ENCODE peak calls at places on chromosome 2, in four cellular contexts. Q is ovary, A is adipocyte, D is lower lobe of right lung. O is an unnamed sample. For H3K4me1, the result is how much of the 10 kb centered on the place peaks cover.

GRCh38 chr2:179518891-179519290 is 254.3 kb upstream of the SESTD1 start:
- DNase-seq in Q (peak), A (no peak), D (peak), O (no peak)

GRCh38 chr2:241020201-241020600 is 21.8 kb downstream of the SNED1 start:
- DNase-seq in Q (no peak), A (no peak), D (no peak), O (no peak)

GRCh38 chr2:236654496-236654895 is 84.9 kb downstream of the ACKR3 start:
- DNase-seq in Q (no peak), A (no peak), D (no peak), O (no peak)

GRCh38 chr2:171800639-171801038 is 93.4 kb downstream of the SLC25A12 start:
- DNase-seq in Q (no peak), A (peak), D (no peak), O (no peak)

GRCh38 chr2:142954488-142954887 is 77.0 kb downstream of the KYNU start:
- DNase-seq in Q (no peak), A (no peak), D (no peak), O (no peak)

GRCh38 chr2:134153481-134153880 is 100.4 kb upstream of the MGAT5 start:
- DNase-seq in Q (no peak), A (no peak), D (no peak), O (no peak)

GRCh38 chr2:144364988-144365738 is 154.8 kb downstream of the ZEB2 start:
- DNase-seq in Q (no peak), A (peak), D (no peak), O (no peak)

GRCh38 chr2:147578529-147578928 is 266.3 kb upstream of the ACVR2A start:
- DNase-seq in Q (no peak), A (no peak), D (no peak), O (no peak)

GRCh38 chr2:238286551-238286950 is 1.9 kb downstream of the PER2 start:
- DNase-seq in Q (peak), A (peak), D (peak), O (no peak)

GRCh38 chr2:15952451-15953142 is 12.2 kb downstream of the MYCN start:
- DNase-seq in Q (no peak), A (no peak), D (no peak), O (no peak)

GRCh38 chr2:96554293-96555145 is 18.0 kb downstream of the ARID5A start:
- DNase-seq in Q (peak), A (peak), D (peak), O (no peak)

GRCh38 chr2:188485496-188485895 is 193.8 kb downstream of the GULP1 start:
- DNase-seq in Q (no peak), A (peak), D (no peak), O (no peak)

GRCh38 chr2:48120112-48120511 is 213.8 kb upstream of the FBXO11 start:
- DNase-seq in Q (no peak), A (no peak), D (no peak), O (no peak)

GRCh38 chr2:133603109-133603508 is 34.8 kb upstream of the NCKAP5 start:
- DNase-seq in Q (no peak), A (no peak), D (no peak), O (no peak)

GRCh38 chr2:196168181-196168580 is 3.2 kb downstream of the STK17B start:
- DNase-seq in Q (no peak), A (peak), D (no peak), O (peak)

GRCh38 chr2:236244256-236244655 is 19.9 kb downstream of the ASB18 start:
- DNase-seq in Q (no peak), A (no peak), D (no peak), O (no peak)

GRCh38 chr2:102187191-102188150 is 648 bp downstream of the IL1RL2 start:
- DNase-seq in Q (peak), A (peak), D (peak), O (no peak)

GRCh38 chr2:62178741-62179271 is 17.1 kb upstream of the B3GNT2 start:
- DNase-seq in Q (no peak), A (no peak), D (peak), O (no peak)

GRCh38 chr2:238338710-238339394 is 18.5 kb downstream of the TRAF3IP1 start:
- DNase-seq in Q (no peak), A (no peak), D (no peak), O (no peak)

GRCh38 chr2:218877331-218877730 is 3.3 kb upstream of the WNT10A start:
- DNase-seq in Q (no peak), A (no peak), D (no peak), O (no peak)

GRCh38 chr2:152421521-152422367 is 86.8 kb downstream of the FMNL2 start:
- DNase-seq in Q (peak), A (peak), D (no peak), O (peak)

GRCh38 chr2:28662468-28663095 is 89.0 kb upstream of the PPP1CB start:
- DNase-seq in Q (peak), A (peak), D (no peak), O (no peak)

GRCh38 chr2:11865820-11866219 is 119.4 kb downstream of the LPIN1 start:
- DNase-seq in Q (no peak), A (no peak), D (no peak), O (no peak)

GRCh38 chr2:231614559-231615057 is 21.9 kb downstream of the TEX44 start:
- DNase-seq in Q (peak), A (no peak), D (peak), O (no peak)

GRCh38 chr2:197263077-197263476 is 47.5 kb downstream of the ANKRD44 start:
- DNase-seq in Q (no peak), A (no peak), D (no peak), O (no peak)

GRCh38 chr2:149903626-149904025 is 316.1 kb upstream of the MMADHC start:
- DNase-seq in Q (no peak), A (no peak), D (no peak), O (no peak)
- H3K4me1 ChIP-seq in Q (under half), A (under half), D (under half), O (under half)

GRCh38 chr2:160963957-160964356 is 196.3 kb upstream of the TANK start:
- DNase-seq in Q (no peak), A (no peak), D (no peak), O (no peak)
- H3K4me1 ChIP-seq in Q (under half), A (under half), D (under half), O (under half)

GRCh38 chr2:70115646-70116442 is 28.6 kb downstream of the PCBP1 start:
- DNase-seq in Q (no peak), A (no peak), D (no peak), O (no peak)
- H3K4me1 ChIP-seq in Q (under half), A (under half), D (under half), O (under half)

DNA sequence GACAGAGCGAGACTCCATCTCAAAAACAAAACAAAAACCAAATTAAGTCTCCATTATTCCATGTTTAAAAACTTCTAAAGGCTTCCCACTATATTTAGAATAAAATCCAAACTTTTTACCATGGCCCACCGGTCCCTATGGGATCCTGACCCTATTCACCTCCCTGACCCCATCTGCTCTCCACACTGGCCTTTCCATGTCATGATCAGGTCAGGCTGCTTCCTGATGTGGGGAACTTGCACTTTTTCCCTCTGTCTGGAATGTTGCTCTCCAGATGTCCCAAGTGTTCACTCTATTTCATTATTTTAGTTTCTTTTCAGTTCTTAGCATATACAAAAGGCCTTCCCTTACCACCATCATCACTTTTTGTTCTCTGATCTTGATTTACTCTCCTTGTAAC is 7.5 kb upstream of the MTA3 start:
- DNase-seq in Q (no peak), A (no peak), D (no peak), O (no peak)
- H3K4me1 ChIP-seq in Q (under half), A (under half), D (under half), O (under half)

GRCh38 chr2:105779394-105779793 is 34.7 kb downstream of the NCK2 start:
- DNase-seq in Q (no peak), A (no peak), D (no peak), O (no peak)
- H3K4me1 ChIP-seq in Q (under half), A (under half), D (half or more), O (under half)

GRCh38 chr2:74510272-74510671 is 2.8 kb upstream of the PCGF1 start:
- DNase-seq in Q (no peak), A (no peak), D (no peak), O (no peak)
- H3K4me1 ChIP-seq in Q (under half), A (under half), D (under half), O (under half)

DNA sequence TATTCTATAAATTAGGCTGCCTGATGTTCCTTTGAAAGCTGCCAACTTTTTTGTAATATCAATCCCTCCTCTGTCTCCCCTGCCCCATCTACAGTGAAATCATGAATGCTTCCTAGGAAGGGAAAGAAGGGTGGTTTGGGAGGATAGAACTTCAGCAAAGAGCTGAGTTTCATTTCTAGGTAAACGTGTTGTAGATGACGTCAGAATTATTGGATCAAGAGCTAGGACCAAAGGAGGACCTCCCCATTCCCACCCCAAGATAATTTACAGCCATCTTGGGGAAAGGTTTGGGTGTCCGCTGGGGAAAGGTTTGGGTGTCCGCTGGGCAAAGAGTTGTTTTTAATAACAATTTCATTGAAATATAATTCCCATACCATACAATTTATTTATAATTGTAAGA is 11.2 kb upstream of the ANKRD53 start:
- DNase-seq in Q (no peak), A (no peak), D (no peak), O (no peak)
- H3K4me1 ChIP-seq in Q (under half), A (under half), D (under half), O (under half)